ENCODE peak calls at places on chromosome 2, in nine cellular contexts. One of them, this sample, is unnamed.

GRCh38 chr2:179569834-179570233 is 291.6 kb downstream of the ZNF385B start:
- DNase-seq in adipocyte: peak
- DNase-seq in BJ: peak
- DNase-seq in stimulated activated CD8-positive, alpha-beta memory T cell treated with anti-CD3 and anti-CD28 coated beads, Interleukin-4, amount 100 ng/mL, for 4 hours: no peak
- DNase-seq in islet precursor cell: no peak
- DNase-seq in Daoy: no peak
- DNase-seq in epithelial cell of esophagus: peak
- DNase-seq in GDM1: no peak
- DNase-seq in right lobe of liver: no peak
- DNase-seq in this sample: peak

GRCh38 chr2:132911726-132912724 is 242.0 kb upstream of the LYPD1 start:
- DNase-seq in Daoy: no peak
- DNase-seq in epithelial cell of esophagus: no peak
- DNase-seq in adipocyte: no peak
- DNase-seq in BJ: no peak
- DNase-seq in stimulated activated CD8-positive, alpha-beta memory T cell treated with anti-CD3 and anti-CD28 coated beads, Interleukin-4, amount 100 ng/mL, for 4 hours: no peak
- DNase-seq in islet precursor cell: peak
- DNase-seq in right lobe of liver: no peak
- DNase-seq in GDM1: no peak
- DNase-seq in this sample: no peak

GRCh38 chr2:237922641-237923361 is 44.0 kb upstream of the UBE2F start:
- DNase-seq in GDM1: no peak
- DNase-seq in right lobe of liver: no peak
- DNase-seq in Daoy: peak
- DNase-seq in epithelial cell of esophagus: peak
- DNase-seq in adipocyte: no peak
- DNase-seq in BJ: no peak
- DNase-seq in islet precursor cell: no peak
- DNase-seq in stimulated activated CD8-positive, alpha-beta memory T cell treated with anti-CD3 and anti-CD28 coated beads, Interleukin-4, amount 100 ng/mL, for 4 hours: no peak
- DNase-seq in this sample: no peak

GRCh38 chr2:214481204-214481603 is 70.3 kb downstream of the VWC2L start:
- DNase-seq in adipocyte: peak
- DNase-seq in stimulated activated CD8-positive, alpha-beta memory T cell treated with anti-CD3 and anti-CD28 coated beads, Interleukin-4, amount 100 ng/mL, for 4 hours: no peak
- DNase-seq in BJ: no peak
- DNase-seq in Daoy: no peak
- DNase-seq in right lobe of liver: no peak
- DNase-seq in GDM1: no peak
- DNase-seq in epithelial cell of esophagus: no peak
- DNase-seq in islet precursor cell: no peak
- DNase-seq in this sample: no peak

GRCh38 chr2:239257511-239257937 is 143.3 kb downstream of the HDAC4 start:
- DNase-seq in stimulated activated CD8-positive, alpha-beta memory T cell treated with anti-CD3 and anti-CD28 coated beads, Interleukin-4, amount 100 ng/mL, for 4 hours: no peak
- DNase-seq in BJ: peak
- DNase-seq in Daoy: peak
- DNase-seq in adipocyte: peak
- DNase-seq in epithelial cell of esophagus: peak
- DNase-seq in GDM1: no peak
- DNase-seq in right lobe of liver: no peak
- DNase-seq in islet precursor cell: peak
- DNase-seq in this sample: peak

GRCh38 chr2:63486861-63487290 is 101.4 kb downstream of the WDPCP start:
- DNase-seq in epithelial cell of esophagus: no peak
- DNase-seq in BJ: no peak
- DNase-seq in adipocyte: no peak
- DNase-seq in islet precursor cell: no peak
- DNase-seq in GDM1: no peak
- DNase-seq in right lobe of liver: no peak
- DNase-seq in Daoy: no peak
- DNase-seq in stimulated activated CD8-positive, alpha-beta memory T cell treated with anti-CD3 and anti-CD28 coated beads, Interleukin-4, amount 100 ng/mL, for 4 hours: no peak
- DNase-seq in this sample: no peak

GRCh38 chr2:144131042-144131441 is 388.9 kb downstream of the ZEB2 start:
- DNase-seq in Daoy: peak
- DNase-seq in adipocyte: no peak
- DNase-seq in islet precursor cell: no peak
- DNase-seq in epithelial cell of esophagus: peak
- DNase-seq in GDM1: no peak
- DNase-seq in right lobe of liver: no peak
- DNase-seq in BJ: no peak
- DNase-seq in stimulated activated CD8-positive, alpha-beta memory T cell treated with anti-CD3 and anti-CD28 coated beads, Interleukin-4, amount 100 ng/mL, for 4 hours: no peak
- DNase-seq in this sample: no peak

GRCh38 chr2:159044804-159045286 is 76.4 kb downstream of the TANC1 start:
- DNase-seq in BJ: no peak
- DNase-seq in Daoy: no peak
- DNase-seq in islet precursor cell: no peak
- DNase-seq in GDM1: no peak
- DNase-seq in epithelial cell of esophagus: peak
- DNase-seq in right lobe of liver: no peak
- DNase-seq in adipocyte: peak
- DNase-seq in stimulated activated CD8-positive, alpha-beta memory T cell treated with anti-CD3 and anti-CD28 coated beads, Interleukin-4, amount 100 ng/mL, for 4 hours: no peak
- DNase-seq in this sample: no peak

This sample was measured in hepatic stellate cell.